ENCODE peak calls at places on chromosome 1, in ten cellular contexts. I is WTC11; R is GM12865; Z is neural progenitor cell; S is Right ventricle myocardium superior; X is ELF-1; A is activated T-helper 1 cell treated with anti-CD3 and anti-CD28 coated beads, Interleukin-12 subunit alpha, Interleukin-12 subunit beta, Interleukin-2, Interleukin-4 antibody, amounts not matched to agents 30 ng/mL and 10 ng/mL and 1 ng/mL, durations not matched to agents 14 hours and 24 hours and 36 hours; E is cardiac fibroblast; W is H54; M is astrocyte of the spinal cord. V is an unnamed sample.

GRCh38 chr1:200306954-200307754 is 102.7 kb downstream of the ZNF281 start:
- DNase-seq in W (peak; percentile 23), E (peak; percentile 55), I (no peak), Z (peak; percentile 49), X (no peak), S (no peak), M (peak; percentile 39), A (no peak), R (peak; percentile 57), V (peak; percentile 63)

GRCh38 chr1:228894442-228894989 is 159.2 kb downstream of the RHOU start:
- DNase-seq in Z (no peak), W (no peak), X (no peak), A (no peak), E (no peak), R (no peak), M (no peak), S (no peak), I (no peak), V (no peak)

GRCh38 chr1:160795951-160796383 is at the start of gene LY9:
- DNase-seq in X (no peak), A (peak; percentile 76), Z (no peak), S (no peak), E (no peak), M (no peak), R (peak; percentile 96), W (no peak), I (no peak), V (no peak)

GRCh38 chr1:241837901-241838300 is 10.1 kb upstream of the EXO1 start:
- DNase-seq in M (peak; percentile 51), I (no peak), S (no peak), A (no peak), R (no peak), W (no peak), X (no peak), Z (no peak), E (peak; percentile 77), V (peak; percentile 95)

GRCh38 chr1:25692560-25692959 is 76.0 kb downstream of the MAN1C1 start:
- DNase-seq in W (no peak), R (peak; percentile 24), S (no peak), Z (peak; percentile 67), I (peak; percentile 74), X (peak; percentile 68), M (no peak), A (no peak), E (no peak), V (no peak)

GRCh38 chr1:243266231-243266630 is 10.4 kb downstream of the SDCCAG8 start:
- DNase-seq in A (no peak), E (no peak), R (no peak), Z (no peak), S (no peak), W (no peak), M (no peak), X (no peak), I (no peak), V (peak; percentile 63)

GRCh38 chr1:161196521-161197451 is 2.1 kb downstream of the ADAMTS4 start:
- DNase-seq in X (peak; percentile 70), Z (peak; percentile 71), R (no peak), M (peak; percentile 65), I (no peak), W (no peak), E (peak; percentile 88), S (peak; percentile 72), A (no peak), V (peak; percentile 72)

GRCh38 chr1:224427346-224427745 is 7.3 kb downstream of the WDR26 start:
- DNase-seq in R (no peak), A (no peak), M (peak; percentile 86), S (no peak), W (peak; percentile 62), E (peak; percentile 61), Z (no peak), I (no peak), X (no peak), V (peak; percentile 87)

GRCh38 chr1:65820983-65821382 is 28.3 kb downstream of the PDE4B start:
- DNase-seq in E (peak; percentile 82), W (peak; percentile 57), I (no peak), X (no peak), A (no peak), R (no peak), Z (no peak), M (peak; percentile 91), S (no peak), V (peak; percentile 97)

GRCh38 chr1:151001592-151001991 is 5.1 kb downstream of the MINDY1 start:
- DNase-seq in E (no peak), Z (no peak), X (no peak), I (no peak), A (no peak), M (no peak), S (no peak), R (no peak), W (no peak), V (no peak)

GRCh38 chr1:99554727-99555126 is 91.2 kb upstream of the PALMD start:
- DNase-seq in E (no peak), M (no peak), S (no peak), R (no peak), I (no peak), Z (no peak), A (no peak), W (no peak), X (no peak), V (no peak)

GRCh38 chr1:15956150-15956549 is 19.8 kb downstream of the ZBTB17 start:
- DNase-seq in E (peak; percentile 48), X (no peak), I (no peak), Z (no peak), R (no peak), M (peak; percentile 29), A (no peak), S (no peak), W (no peak), V (peak; percentile 70)

GRCh38 chr1:2086446-2087082 is 36.4 kb downstream of the PRKCZ start:
- DNase-seq in S (no peak), X (no peak), W (no peak), R (no peak), E (no peak), I (no peak), A (no peak), Z (no peak), M (no peak), V (no peak)

GRCh38 chr1:41891403-41891896 is 27.3 kb downstream of the HIVEP3 start:
- DNase-seq in E (peak; percentile 46), A (peak; percentile 57), Z (peak; percentile 39), R (peak; percentile 88), I (no peak), M (no peak), X (no peak), S (peak; percentile 50), W (no peak), V (peak; percentile 19)

GRCh38 chr1:24437631-24438396 is 22.2 kb downstream of the NIPAL3 start:
- DNase-seq in I (no peak), X (no peak), R (no peak), W (no peak), S (peak; percentile 57), M (peak; percentile 9), Z (no peak), E (peak; percentile 34), A (no peak), V (no peak)

GRCh38 chr1:188904201-188904600 is 1573.5 kb downstream of the BRINP3 start:
- DNase-seq in S (no peak), E (no peak), Z (no peak), W (no peak), M (peak; percentile 1), X (peak; percentile 1), R (no peak), A (no peak), I (no peak), V (peak; percentile 7)

GRCh38 chr1:187999973-188000372 is 1171.2 kb downstream of the PLA2G4A start:
- DNase-seq in A (no peak), E (peak; percentile 11), S (no peak), Z (no peak), I (no peak), W (no peak), R (no peak), X (no peak), M (no peak), V (peak; percentile 16)

GRCh38 chr1:182087304-182087703 is 25.8 kb upstream of the ZNF648 start:
- DNase-seq in X (peak; percentile 28), I (no peak), S (no peak), Z (no peak), A (peak; percentile 34), E (no peak), R (no peak), M (no peak), W (no peak), V (no peak)

GRCh38 chr1:81920245-81920740 is 119.6 kb downstream of the ADGRL2 start:
- DNase-seq in X (peak; percentile 95), R (no peak), I (peak; percentile 67), S (peak; percentile 44), Z (peak; percentile 80), E (peak; percentile 81), A (no peak), W (peak; percentile 12), M (peak; percentile 52), V (peak; percentile 74)

GRCh38 chr1:54800899-54801759 is at the start of gene TTC22:
- DNase-seq in M (no peak), R (peak; percentile 77), E (no peak), Z (peak; percentile 39), S (peak; percentile 61), X (peak; percentile 63), W (no peak), A (peak; percentile 56), I (peak; percentile 58), V (no peak)

GRCh38 chr1:71307451-71307850 is 226.6 kb upstream of the ZRANB2 start:
- DNase-seq in A (no peak), Z (no peak), S (no peak), X (peak; percentile 8), R (peak; percentile 48), E (peak; percentile 73), I (no peak), W (no peak), M (peak; percentile 54), V (peak; percentile 49)

GRCh38 chr1:195113471-195113870 is 1494.8 kb downstream of the KCNT2 start:
- DNase-seq in S (no peak), A (no peak), W (no peak), M (peak; percentile 7), E (no peak), I (no peak), Z (no peak), X (no peak), R (no peak), V (peak; percentile 23)

GRCh38 chr1:40050863-40051262 is 10.3 kb downstream of the CAP1 start:
- DNase-seq in M (no peak), Z (no peak), W (no peak), S (no peak), X (no peak), R (peak; percentile 26), I (no peak), A (no peak), E (no peak), V (no peak)

GRCh38 chr1:35544976-35545375 is 12.2 kb downstream of the KIAA0319L start:
- DNase-seq in M (no peak), S (no peak), R (peak; percentile 77), A (peak; percentile 44), I (peak; percentile 66), Z (peak; percentile 83), X (peak; percentile 81), E (peak; percentile 80), W (no peak), V (no peak)

GRCh38 chr1:230415405-230416119 is 10.6 kb downstream of the PGBD5 start:
- DNase-seq in A (no peak), E (no peak), I (no peak), R (no peak), X (no peak), W (no peak), M (no peak), Z (no peak), S (no peak), V (no peak)

GRCh38 chr1:226111865-226112395 is 49.4 kb downstream of the H3-3A start:
- DNase-seq in X (no peak), W (no peak), R (no peak), I (peak; percentile 21), A (no peak), Z (peak; percentile 54), M (no peak), E (no peak), S (peak; percentile 38), V (no peak)

GRCh38 chr1:21337931-21338567 is 47.8 kb upstream of the ECE1 start:
- DNase-seq in X (no peak), A (no peak), R (no peak), Z (no peak), M (peak; percentile 79), E (peak; percentile 85), W (no peak), I (no peak), S (peak; percentile 94), V (peak; percentile 99)

GRCh38 chr1:232627645-232628334 is 2.1 kb downstream of the SIPA1L2 start:
- DNase-seq in X (no peak), I (no peak), M (peak; percentile 40), W (peak; percentile 24), Z (peak; percentile 60), R (peak; percentile 34), E (peak; percentile 30), A (no peak), S (no peak), V (peak; percentile 44)

V was measured in fibroblast of lung.